ENCODE peak calls at places on chromosomes 6 and 20, in six cellular contexts. D is HepG2, K is endothelial cell of umbilical vein, B is A549, H is K562, I is GM12878. M is an unnamed sample.

GRCh38 chr20:53774487-53775203 is 181.0 kb upstream of the ZNF217 start:
- DNase-seq in D (no peak), K (peak), B (peak), H (no peak), I (no peak), M (no peak)

GRCh38 chr6:159939591-159940016 is 29.3 kb upstream of the IGF2R start:
- DNase-seq in D (no peak), K (no peak), B (no peak), H (no peak), I (no peak), M (no peak)

GRCh38 chr6:163617549-163617948 is 203.0 kb downstream of the QKI start:
- DNase-seq in D (no peak), K (no peak), B (no peak), H (no peak), I (no peak), M (no peak)

GRCh38 chr6:5115168-5115567 is 30.0 kb downstream of the PPP1R3G start:
- DNase-seq in D (peak), K (no peak), B (peak), H (no peak), I (no peak), M (no peak)

GRCh38 chr20:31704225-31705119 is 18.2 kb downstream of the BCL2L1 start:
- DNase-seq in D (peak), K (peak), B (peak), H (no peak), I (no peak), M (no peak)

GRCh38 chr6:35669441-35669776 is 19.3 kb downstream of the FKBP5 start:
- DNase-seq in D (no peak), K (peak), B (no peak), H (no peak), I (no peak), M (peak)

GRCh38 chr6:133502451-133503259 is 261.5 kb downstream of the EYA4 start:
- DNase-seq in D (no peak), K (no peak), B (no peak), H (no peak), I (no peak), M (no peak)

GRCh38 chr6:33578588-33579011 is 1.5 kb downstream of the BAK1 start:
- DNase-seq in D (no peak), K (no peak), B (no peak), H (peak), I (no peak), M (no peak)

GRCh38 chr6:29628419-29629281 is 4.3 kb downstream of the GABBR1 start:
- DNase-seq in D (peak), K (peak), B (peak), H (peak), I (no peak), M (peak)

GRCh38 chr6:8238772-8239683 is 136.7 kb upstream of the EEF1E1 start:
- DNase-seq in D (no peak), K (no peak), B (no peak), H (no peak), I (no peak), M (no peak)

GRCh38 chr6:8246403-8246802 is 144.1 kb upstream of the EEF1E1 start:
- DNase-seq in D (no peak), K (no peak), B (no peak), H (no peak), I (no peak), M (no peak)

GRCh38 chr6:8240316-8240715 is 138.0 kb upstream of the EEF1E1 start:
- DNase-seq in D (no peak), K (no peak), B (no peak), H (no peak), I (no peak), M (no peak)

GRCh38 chr6:8245736-8246135 is 143.4 kb upstream of the EEF1E1 start:
- DNase-seq in D (no peak), K (no peak), B (no peak), H (no peak), I (no peak), M (no peak)

DNA sequence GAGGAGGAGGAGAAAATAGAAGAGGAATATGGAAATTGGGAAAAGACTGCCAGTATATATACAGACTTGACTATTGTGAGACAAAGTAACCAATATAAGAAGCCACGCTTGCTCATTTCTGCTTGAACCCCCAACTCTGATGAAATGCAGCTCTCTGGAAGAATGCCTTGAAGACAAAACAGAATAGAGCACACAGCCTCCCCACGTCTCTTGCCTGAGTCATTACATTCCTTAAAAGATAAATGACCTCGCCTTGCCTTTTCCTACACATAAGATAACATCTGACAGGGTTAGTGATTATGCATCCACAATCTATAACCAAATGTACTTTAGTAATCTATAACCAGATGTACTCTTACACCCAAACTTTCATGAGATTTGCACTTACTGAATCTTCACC is 141.1 kb upstream of the EEF1E1 start:
- DNase-seq in D (no peak), K (no peak), B (no peak), H (no peak), I (no peak), M (no peak)
- TF ChIP-seq MYC in D (no peak), K (no peak), B (no peak), H (no peak), I (no peak), M (no peak)

GRCh38 chr6:799769-800168 is 106.8 kb upstream of the EXOC2 start:
- DNase-seq in D (no peak), K (no peak), B (no peak), H (no peak), I (no peak), M (no peak)
- TF ChIP-seq POLR2A in D (no peak), K (no peak), B (no peak), H (no peak), I (no peak), M (no peak)

DNA sequence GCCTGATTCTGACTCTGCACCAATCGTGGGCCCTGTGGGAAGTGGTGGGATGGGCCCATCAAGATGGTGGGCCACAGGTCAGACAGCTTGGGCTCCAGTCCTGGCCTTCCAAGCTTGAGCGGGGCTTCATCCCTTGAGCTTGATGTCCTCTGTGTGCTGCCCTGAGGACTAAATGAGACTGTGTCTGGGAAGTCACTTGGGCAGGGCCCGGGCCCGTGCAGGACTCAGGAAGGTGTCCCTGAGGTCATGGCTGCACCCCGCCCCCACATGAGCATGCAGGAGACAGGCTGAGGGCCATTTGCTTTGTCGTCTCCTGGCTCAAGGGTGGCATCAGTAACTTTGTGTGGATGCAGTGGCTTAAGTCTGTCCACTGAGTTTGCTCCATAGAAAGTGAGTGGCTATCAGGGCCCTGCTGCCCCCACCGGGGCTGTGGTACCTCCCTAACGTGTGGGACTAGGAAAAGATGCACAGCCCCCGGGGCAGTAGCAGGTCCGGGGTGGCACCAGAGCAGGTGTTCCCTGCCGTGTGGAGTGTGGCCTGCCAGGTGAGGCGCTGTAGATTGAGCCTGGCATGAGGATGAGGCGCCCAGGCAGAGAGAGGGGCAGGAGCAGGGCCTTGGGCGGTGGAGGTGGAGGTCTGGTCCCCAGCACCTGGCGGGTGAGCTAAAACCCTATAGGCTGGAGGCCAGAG is 298.6 kb downstream of the TAF4 start:
- DNase-seq in D (no peak), K (no peak), B (no peak), H (no peak), I (no peak), M (no peak)
- TF ChIP-seq MYC in D (no peak), K (no peak), B (no peak), H (no peak), I (no peak), M (no peak)

DNA sequence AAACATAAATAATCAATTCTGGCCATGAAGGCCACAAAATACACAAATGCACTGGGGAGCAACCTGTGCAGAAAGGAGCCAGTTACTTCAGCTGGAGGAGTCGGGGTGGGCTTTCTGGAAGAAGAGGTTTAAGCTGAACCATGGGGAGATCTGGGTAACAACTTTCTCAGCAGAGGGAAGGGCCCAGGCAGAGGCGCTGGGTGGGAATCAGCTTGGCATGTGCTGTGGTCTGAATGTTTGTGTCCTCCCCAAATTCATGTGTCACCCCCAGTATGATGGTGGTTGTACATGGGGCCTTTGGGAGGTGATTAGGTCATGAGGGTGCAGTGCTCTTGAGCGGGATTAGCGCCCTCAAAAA is 107.9 kb downstream of the SYCP2 start:
- DNase-seq in D (no peak), K (no peak), B (no peak), H (no peak), I (no peak), M (no peak)
- TF ChIP-seq POLR2A in D (no peak), K (no peak), B (no peak), H (no peak), I (no peak), M (no peak)

GRCh38 chr6:10589429-10589727 is 68.2 kb downstream of the GCNT2 start:
- DNase-seq in D (no peak), K (no peak), B (no peak), H (no peak), I (no peak), M (no peak)
- TF ChIP-seq MYC in D (no peak), K (no peak), B (no peak), H (no peak), I (no peak), M (no peak)

GRCh38 chr6:138456393-138456775 is 42.9 kb downstream of the NHSL1 start:
- DNase-seq in D (no peak), K (peak), B (no peak), H (no peak), I (no peak), M (no peak)
- TF ChIP-seq POLR2A in D (no peak), K (no peak), B (no peak), H (no peak), I (no peak), M (no peak)

GRCh38 chr6:130362128-130362527 is 3.7 kb upstream of the TMEM200A start:
- DNase-seq in D (peak), K (no peak), B (no peak), H (peak), I (no peak), M (peak)
- TF ChIP-seq MYC in D (no peak), K (no peak), B (no peak), H (no peak), I (no peak), M (no peak)

GRCh38 chr20:50088022-50088421 is 24.9 kb downstream of the UBE2V1 start:
- DNase-seq in D (no peak), K (no peak), B (no peak), H (no peak), I (no peak), M (no peak)
- TF ChIP-seq POLR2A in D (no peak), K (no peak), B (no peak), H (no peak), I (no peak), M (no peak)

GRCh38 chr6:104596091-104596490 is 263.6 kb downstream of the HACE1 start:
- DNase-seq in D (no peak), K (no peak), B (no peak), H (no peak), I (no peak), M (no peak)
- TF ChIP-seq MYC in D (no peak), K (no peak), B (no peak), H (no peak), I (no peak), M (no peak)

DNA sequence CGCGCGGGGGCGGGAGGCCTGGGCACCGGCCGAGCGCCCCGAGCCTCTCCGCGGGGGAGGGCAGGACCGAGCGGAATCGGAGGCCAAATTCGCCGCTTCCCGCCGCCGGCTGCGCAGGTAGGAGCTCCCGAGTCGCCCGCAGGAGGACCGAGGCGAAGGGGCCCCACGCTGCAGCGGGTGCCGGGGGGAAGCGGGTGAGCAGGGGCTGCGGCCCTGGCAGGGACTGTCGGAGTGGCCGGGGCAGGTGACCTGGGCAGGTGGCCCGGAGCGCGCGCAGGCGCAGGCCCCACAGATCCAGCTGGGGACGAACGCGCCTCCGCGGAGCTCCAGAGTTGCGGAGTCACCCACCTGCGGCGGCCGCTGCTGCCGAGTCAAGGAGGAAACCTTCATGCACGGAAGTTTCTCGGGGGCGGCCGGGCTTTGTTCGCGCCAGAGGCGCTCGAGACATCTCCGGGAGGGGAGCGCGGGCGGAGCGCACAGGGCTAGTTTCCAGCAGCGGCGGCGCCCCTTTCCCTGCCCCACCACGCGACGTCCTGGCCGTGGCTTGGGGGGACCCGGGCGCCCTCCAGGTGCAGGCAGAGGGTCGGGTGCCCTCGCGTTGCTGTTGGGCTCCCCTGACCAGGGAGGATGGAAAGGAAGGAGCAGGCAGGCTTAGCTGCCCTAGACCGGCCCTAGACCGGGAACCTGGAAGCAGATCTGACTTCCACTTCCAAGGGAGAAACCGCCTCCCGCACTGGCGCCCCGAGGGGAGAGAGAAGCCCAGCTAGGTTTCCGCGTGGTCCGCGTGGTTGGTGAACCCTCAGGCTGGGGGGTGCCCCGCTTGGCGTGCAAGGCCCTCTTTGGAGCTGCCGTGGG is 590 bp downstream of the SLCO4A1 start:
- DNase-seq in D (no peak), K (peak), B (no peak), H (peak), I (no peak), M (peak)
- TF ChIP-seq POLR2A in D (no peak), K (no peak), B (no peak), H (no peak), I (peak), M (no peak)

M was measured in NB4.